ENCODE peak calls at places on chromosomes 1 and 21, in seven cellular contexts. M is trophoblast cell, O is H9, T is mesendoderm, N is mesenchymal stem cell, F is IMR-90, D is H1. I is an unnamed sample.

GRCh38 chr1:110337704-110338199 is 1.4 kb upstream of the RBM15 start:
- DNase-seq in D (no peak), F (no peak), O (peak), N (no peak), M (no peak), T (peak), I (peak)

GRCh38 chr1:192559115-192560006 is 16.2 kb upstream of the RGS1 start:
- DNase-seq in T (peak), F (peak), O (no peak), M (no peak), D (no peak), N (peak), I (no peak)

GRCh38 chr1:8589571-8589970 is 227.9 kb downstream of the RERE start:
- DNase-seq in M (no peak), D (no peak), N (no peak), T (no peak), F (no peak), O (no peak), I (no peak)

GRCh38 chr1:47693115-47693514 is 255.3 kb downstream of the FOXD2 start:
- DNase-seq in N (no peak), F (no peak), M (no peak), T (no peak), D (no peak), O (peak), I (no peak)

GRCh38 chr1:197486948-197487347 is 218.9 kb downstream of the CRB1 start:
- DNase-seq in O (no peak), F (peak), M (no peak), T (no peak), D (no peak), N (peak), I (no peak)

GRCh38 chr1:178613271-178613945 is 100.5 kb downstream of the TEX35 start:
- DNase-seq in D (no peak), T (no peak), M (no peak), F (no peak), N (no peak), O (no peak), I (no peak)

GRCh38 chr1:83698644-83699043 is 300.3 kb downstream of the TTLL7 start:
- DNase-seq in T (no peak), M (no peak), F (no peak), O (no peak), N (no peak), D (no peak), I (no peak)

GRCh38 chr1:224563666-224564065 is 52.5 kb upstream of the CNIH3 start:
- DNase-seq in N (no peak), T (no peak), D (no peak), M (no peak), O (no peak), F (no peak), I (no peak)

GRCh38 chr21:37496972-37497371 is 130.4 kb downstream of the DYRK1A start:
- DNase-seq in N (peak), T (no peak), F (no peak), D (no peak), M (peak), O (no peak), I (no peak)

GRCh38 chr1:47834326-47834725 is 162.9 kb downstream of the TRABD2B start:
- DNase-seq in N (no peak), T (no peak), M (no peak), F (no peak), D (no peak), O (no peak), I (no peak)

GRCh38 chr1:63135174-63135512 is 187.2 kb upstream of the FOXD3 start:
- DNase-seq in N (no peak), O (no peak), M (no peak), T (no peak), F (no peak), D (no peak), I (no peak)

GRCh38 chr1:63134501-63135173 is 187.7 kb upstream of the FOXD3 start:
- DNase-seq in N (no peak), O (no peak), F (no peak), M (no peak), T (no peak), D (no peak), I (no peak)

GRCh38 chr1:63135801-63136200 is 186.6 kb upstream of the FOXD3 start:
- DNase-seq in N (no peak), O (no peak), T (no peak), D (no peak), F (no peak), M (no peak), I (no peak)
- H2AK5ac ChIP-seq in N (no peak), O (no peak), T (no peak), D (no peak), F (no peak), M (no peak), I (no peak)

GRCh38 chr1:7471836-7472235 is 299.3 kb upstream of the VAMP3 start:
- DNase-seq in T (peak), M (peak), D (no peak), O (no peak), N (peak), F (peak), I (no peak)
- H3K27ac ChIP-seq in T (no peak), M (no peak), D (no peak), O (no peak), N (peak), F (peak), I (no peak)

GRCh38 chr21:40964691-40965090 is 117.7 kb upstream of the DSCAM start:
- DNase-seq in D (no peak), F (no peak), N (no peak), T (no peak), M (no peak), O (no peak), I (no peak)

GRCh38 chr21:40967771-40968170 is 120.8 kb upstream of the DSCAM start:
- DNase-seq in T (peak), D (peak), F (no peak), N (no peak), M (no peak), O (peak), I (no peak)
- H2BK120ac ChIP-seq in T (no peak), D (no peak), F (no peak), N (no peak), M (no peak), O (no peak), I (no peak)

GRCh38 chr1:74504125-74505065 is 8.0 kb downstream of the LRRC53 start:
- DNase-seq in D (no peak), F (peak), M (peak), N (peak), T (peak), O (peak), I (peak)

GRCh38 chr1:74505133-74505532 is 7.3 kb downstream of the LRRC53 start:
- DNase-seq in N (peak), D (no peak), M (peak), F (no peak), O (peak), T (peak), I (peak)

GRCh38 chr1:74508449-74508848 is 4.0 kb downstream of the LRRC53 start:
- DNase-seq in D (no peak), O (peak), F (no peak), M (no peak), N (no peak), T (peak), I (no peak)

GRCh38 chr1:74505889-74506288 is 6.5 kb downstream of the LRRC53 start:
- DNase-seq in D (no peak), N (no peak), F (no peak), O (no peak), T (no peak), M (no peak), I (no peak)

DNA sequence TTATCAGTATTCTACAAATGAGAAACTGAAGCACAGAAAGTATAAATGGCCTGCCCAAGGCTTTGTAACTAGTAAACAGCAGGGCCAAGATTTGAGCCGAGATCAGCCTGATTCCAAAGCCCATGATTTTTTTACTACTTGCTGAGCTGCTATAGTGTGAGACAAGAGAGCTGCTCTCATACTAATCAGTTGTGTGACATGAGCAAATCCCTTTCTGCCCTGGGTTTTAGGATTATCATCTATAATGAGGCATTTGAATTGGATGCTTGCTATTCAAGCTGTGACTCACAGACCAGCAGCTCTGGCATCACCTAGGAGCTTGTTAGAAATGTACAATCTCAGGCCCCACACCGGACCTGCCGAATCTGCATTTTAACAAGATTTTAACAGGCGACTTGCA is 6.1 kb downstream of the LRRC53 start:
- DNase-seq in T (peak), N (no peak), D (no peak), F (no peak), O (no peak), M (peak), I (peak)
- H2AK5ac ChIP-seq in T (no peak), N (no peak), D (no peak), F (no peak), O (no peak), M (no peak), I (no peak)

GRCh38 chr1:156691665-156692408 is 13.5 kb downstream of the CRABP2 start:
- DNase-seq in D (no peak), O (no peak), M (peak), T (peak), F (peak), N (peak), I (no peak)
- H3K27ac ChIP-seq in D (peak), O (no peak), M (peak), T (no peak), F (no peak), N (no peak), I (peak)

GRCh38 chr1:93000291-93000690 is 39.0 kb upstream of the DIPK1A start:
- DNase-seq in D (no peak), M (no peak), O (peak), T (peak), F (no peak), N (no peak), I (no peak)
- H2BK120ac ChIP-seq in D (no peak), M (no peak), O (no peak), T (no peak), F (no peak), N (no peak), I (no peak)

GRCh38 chr1:11649624-11650330 is 4.5 kb downstream of the FBXO2 start:
- DNase-seq in N (no peak), D (no peak), T (no peak), O (no peak), F (no peak), M (no peak), I (no peak)

GRCh38 chr1:11651017-11651416 is 3.2 kb downstream of the FBXO2 start:
- DNase-seq in M (no peak), T (no peak), D (no peak), O (no peak), N (no peak), F (no peak), I (no peak)

GRCh38 chr1:11648732-11649158 is 5.5 kb downstream of the FBXO2 start:
- DNase-seq in T (peak), O (peak), M (no peak), D (no peak), F (no peak), N (no peak), I (no peak)

GRCh38 chr1:11649237-11649623 is 5.0 kb downstream of the FBXO2 start:
- DNase-seq in T (no peak), N (no peak), O (no peak), M (no peak), F (no peak), D (no peak), I (no peak)

DNA sequence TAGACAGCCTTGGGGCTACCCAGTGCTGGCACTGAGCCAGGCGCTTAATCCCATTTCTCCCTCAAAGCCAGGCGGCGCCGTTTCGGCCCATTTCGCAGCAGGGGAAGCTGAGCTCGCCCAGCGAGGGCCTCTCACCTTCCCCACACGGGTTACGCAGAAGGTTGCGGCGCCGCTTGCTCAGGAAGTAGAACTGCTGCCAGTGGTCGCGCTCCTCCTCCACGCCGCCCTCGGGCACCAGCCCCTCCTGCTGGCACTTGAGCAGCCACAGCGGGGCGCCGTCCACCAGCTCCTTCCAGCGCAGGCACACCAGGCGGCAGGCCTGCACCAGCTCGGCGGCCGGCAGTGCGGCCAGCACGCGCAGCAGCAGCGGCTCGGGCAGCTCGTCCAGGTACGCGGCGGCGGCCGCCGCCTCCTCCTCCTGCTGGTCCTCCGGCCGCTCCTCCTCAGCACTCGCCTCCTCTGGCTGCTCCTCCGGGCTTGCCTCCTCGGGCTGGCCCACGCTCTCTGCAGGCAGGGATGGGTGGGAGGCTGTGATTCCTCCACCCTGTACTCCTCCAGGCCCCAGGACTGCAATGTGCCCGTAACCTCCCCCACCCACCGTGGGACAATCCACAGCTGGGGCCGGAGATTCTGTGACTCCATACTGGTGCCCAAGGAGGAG is 3.8 kb downstream of the FBXO2 start:
- DNase-seq in O (peak), F (peak), M (peak), N (peak), D (no peak), T (peak), I (peak)
- H2AK5ac ChIP-seq in O (no peak), F (no peak), M (no peak), N (no peak), D (no peak), T (no peak), I (peak)

GRCh38 chr1:143735764-143736461 is 235.9 kb downstream of the FAM72C start:
- DNase-seq in O (no peak), N (no peak), D (peak), M (no peak), T (peak), F (no peak), I (peak)

DNA sequence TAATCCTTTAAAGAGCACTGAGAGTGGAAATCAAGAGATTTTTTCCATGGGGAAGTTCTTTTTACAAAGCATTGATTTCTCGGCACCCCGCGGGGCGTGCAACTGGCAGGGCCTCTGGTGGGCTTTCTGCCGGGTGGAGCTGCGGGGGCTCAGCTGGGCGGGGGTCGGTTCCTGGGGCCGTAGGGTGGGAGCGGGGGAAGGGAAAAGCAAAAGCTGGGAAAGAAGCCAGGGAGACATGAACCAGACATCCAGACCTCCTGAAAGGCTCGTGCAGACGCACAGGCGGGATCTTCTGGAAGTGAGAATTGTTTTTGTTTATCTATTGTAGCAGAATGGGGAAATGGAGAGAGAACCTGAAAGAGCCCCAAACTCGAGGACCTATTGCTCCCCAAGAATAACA is 235.2 kb downstream of the FAM72C start:
- DNase-seq in N (no peak), T (no peak), D (no peak), F (no peak), O (no peak), M (no peak), I (no peak)
- H3K27ac ChIP-seq in N (no peak), T (no peak), D (no peak), F (no peak), O (no peak), M (no peak), I (peak)

DNA sequence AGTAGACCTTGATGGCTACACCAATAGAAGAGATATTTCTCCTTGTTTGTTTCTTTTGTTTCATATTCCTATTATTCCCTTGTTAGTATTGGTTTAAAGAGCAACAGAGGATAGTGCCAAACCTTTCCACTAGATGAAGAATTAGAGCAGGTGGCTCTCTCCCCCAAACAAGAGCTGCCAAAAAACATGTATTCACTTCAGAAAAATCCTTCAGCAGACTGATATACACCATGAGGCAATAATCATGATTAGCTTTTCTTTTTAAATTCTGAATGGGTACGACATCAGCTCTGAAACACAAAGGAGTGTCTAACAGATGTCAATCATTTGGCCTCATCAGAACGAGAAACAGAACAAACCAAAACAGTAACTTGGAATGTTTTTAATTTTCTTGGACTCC is 67.3 kb upstream of the MAP10 start:
- DNase-seq in D (no peak), F (no peak), T (no peak), N (no peak), O (no peak), M (no peak), I (no peak)
- H2BK120ac ChIP-seq in D (no peak), F (no peak), T (no peak), N (no peak), O (no peak), M (no peak), I (no peak)

I was measured in neuronal stem cell.